ENCODE peak calls at places on chromosomes 3 and 15, in nine cellular contexts. One of them, this sample, is unnamed.

GRCh38 chr3:194340757-194341400 is 10.2 kb downstream of the CPN2 start:
- DNase-seq in RWPE2: peak; percentile 44
- DNase-seq in nephron progenitor cell: no peak
- DNase-seq in osteocyte: no peak
- DNase-seq in neural crest cell: no peak
- DNase-seq in tibial nerve: no peak
- DNase-seq in K562: no peak
- DNase-seq in GM10248: no peak
- DNase-seq in HFF-Myc: no peak
- DNase-seq in this sample: no peak

GRCh38 chr3:112671930-112672715 is 31.2 kb upstream of the CCDC80 start:
- DNase-seq in RWPE2: no peak
- DNase-seq in nephron progenitor cell: no peak
- DNase-seq in osteocyte: no peak
- DNase-seq in neural crest cell: no peak
- DNase-seq in tibial nerve: no peak
- DNase-seq in K562: no peak
- DNase-seq in GM10248: no peak
- DNase-seq in HFF-Myc: peak; percentile 69
- DNase-seq in this sample: peak; percentile 26

GRCh38 chr15:91268510-91268909 is 168.5 kb downstream of the SV2B start:
- DNase-seq in RWPE2: no peak
- DNase-seq in nephron progenitor cell: no peak
- DNase-seq in osteocyte: no peak
- DNase-seq in neural crest cell: no peak
- DNase-seq in tibial nerve: no peak
- DNase-seq in K562: peak; percentile 71
- DNase-seq in GM10248: no peak
- DNase-seq in HFF-Myc: no peak
- DNase-seq in this sample: peak; percentile 40

GRCh38 chr15:32843211-32843907 is 125.6 kb downstream of the GREM1 start:
- DNase-seq in RWPE2: no peak
- DNase-seq in nephron progenitor cell: no peak
- DNase-seq in osteocyte: no peak
- DNase-seq in neural crest cell: no peak
- DNase-seq in tibial nerve: no peak
- DNase-seq in K562: no peak
- DNase-seq in GM10248: no peak
- DNase-seq in HFF-Myc: no peak
- DNase-seq in this sample: no peak

GRCh38 chr3:188278717-188279324 is 124.9 kb downstream of the LPP start:
- DNase-seq in RWPE2: no peak
- DNase-seq in nephron progenitor cell: no peak
- DNase-seq in osteocyte: no peak
- DNase-seq in neural crest cell: no peak
- DNase-seq in tibial nerve: no peak
- DNase-seq in K562: no peak
- DNase-seq in GM10248: no peak
- DNase-seq in HFF-Myc: no peak
- DNase-seq in this sample: no peak

GRCh38 chr15:74384566-74385441 is 17.4 kb upstream of the CYP11A1 start:
- DNase-seq in RWPE2: peak; percentile 96
- DNase-seq in nephron progenitor cell: no peak
- DNase-seq in osteocyte: no peak
- DNase-seq in neural crest cell: no peak
- DNase-seq in tibial nerve: no peak
- DNase-seq in K562: no peak
- DNase-seq in GM10248: peak; percentile 85
- DNase-seq in HFF-Myc: no peak
- DNase-seq in this sample: peak; percentile 89

GRCh38 chr15:73388256-73388781 is 19.6 kb upstream of the HCN4 start:
- DNase-seq in RWPE2: peak; percentile 78
- DNase-seq in nephron progenitor cell: no peak
- DNase-seq in osteocyte: no peak
- DNase-seq in neural crest cell: no peak
- DNase-seq in tibial nerve: no peak
- DNase-seq in K562: no peak
- DNase-seq in GM10248: no peak
- DNase-seq in HFF-Myc: peak; percentile 14
- DNase-seq in this sample: no peak

GRCh38 chr3:25412269-25412668 is 15.8 kb upstream of the RARB start:
- DNase-seq in RWPE2: no peak
- DNase-seq in nephron progenitor cell: no peak
- DNase-seq in osteocyte: no peak
- DNase-seq in neural crest cell: no peak
- DNase-seq in tibial nerve: no peak
- DNase-seq in K562: no peak
- DNase-seq in GM10248: no peak
- DNase-seq in HFF-Myc: no peak
- DNase-seq in this sample: no peak

GRCh38 chr3:13338231-13338630 is 81.9 kb downstream of the NUP210 start:
- DNase-seq in RWPE2: no peak
- DNase-seq in nephron progenitor cell: no peak
- DNase-seq in osteocyte: no peak
- DNase-seq in neural crest cell: no peak
- DNase-seq in tibial nerve: no peak
- DNase-seq in K562: no peak
- DNase-seq in GM10248: no peak
- DNase-seq in HFF-Myc: no peak
- DNase-seq in this sample: no peak

GRCh38 chr3:169780738-169781137 is 7.5 kb downstream of the MYNN start:
- DNase-seq in RWPE2: no peak
- DNase-seq in nephron progenitor cell: no peak
- DNase-seq in osteocyte: no peak
- DNase-seq in neural crest cell: no peak
- DNase-seq in tibial nerve: no peak
- DNase-seq in K562: no peak
- DNase-seq in GM10248: no peak
- DNase-seq in HFF-Myc: no peak
- DNase-seq in this sample: peak; percentile 25

GRCh38 chr3:55488398-55489055 is 1.4 kb upstream of the WNT5A start:
- DNase-seq in RWPE2: peak; percentile 75
- DNase-seq in nephron progenitor cell: peak; percentile 77
- DNase-seq in osteocyte: no peak
- DNase-seq in neural crest cell: peak; percentile 58
- DNase-seq in tibial nerve: no peak
- DNase-seq in K562: peak; percentile 15
- DNase-seq in GM10248: peak; percentile 76
- DNase-seq in HFF-Myc: no peak
- DNase-seq in this sample: peak; percentile 44

GRCh38 chr3:21705769-21706168 is 45.2 kb downstream of the ZNF385D start:
- DNase-seq in RWPE2: no peak
- DNase-seq in nephron progenitor cell: no peak
- DNase-seq in osteocyte: no peak
- DNase-seq in neural crest cell: no peak
- DNase-seq in tibial nerve: no peak
- DNase-seq in K562: no peak
- DNase-seq in GM10248: no peak
- DNase-seq in HFF-Myc: peak; percentile 20
- DNase-seq in this sample: no peak

GRCh38 chr3:126116526-126116925 is 32.6 kb upstream of the SLC41A3 start:
- DNase-seq in RWPE2: no peak
- DNase-seq in nephron progenitor cell: no peak
- DNase-seq in osteocyte: peak; percentile 75
- DNase-seq in neural crest cell: no peak
- DNase-seq in tibial nerve: no peak
- DNase-seq in K562: no peak
- DNase-seq in GM10248: no peak
- DNase-seq in HFF-Myc: no peak
- DNase-seq in this sample: no peak

GRCh38 chr3:194688946-194689345 is 3.3 kb downstream of the FAM43A start:
- DNase-seq in RWPE2: no peak
- DNase-seq in nephron progenitor cell: no peak
- DNase-seq in osteocyte: no peak
- DNase-seq in neural crest cell: no peak
- DNase-seq in tibial nerve: no peak
- DNase-seq in K562: no peak
- DNase-seq in GM10248: no peak
- DNase-seq in HFF-Myc: no peak
- DNase-seq in this sample: no peak

GRCh38 chr3:16884748-16885587 is at the start of gene PLCL2:
- DNase-seq in RWPE2: no peak
- DNase-seq in nephron progenitor cell: peak; percentile 64
- DNase-seq in osteocyte: no peak
- DNase-seq in neural crest cell: peak; percentile 33
- DNase-seq in tibial nerve: peak; percentile 16
- DNase-seq in K562: peak; percentile 57
- DNase-seq in GM10248: peak; percentile 73
- DNase-seq in HFF-Myc: no peak
- DNase-seq in this sample: peak; percentile 69

GRCh38 chr3:129441215-129441614 is 1.2 kb downstream of the IFT122 start:
- DNase-seq in RWPE2: no peak
- DNase-seq in nephron progenitor cell: no peak
- DNase-seq in osteocyte: no peak
- DNase-seq in neural crest cell: no peak
- DNase-seq in tibial nerve: no peak
- DNase-seq in K562: no peak
- DNase-seq in GM10248: no peak
- DNase-seq in HFF-Myc: no peak
- DNase-seq in this sample: no peak

GRCh38 chr3:161274691-161275298 is 53.7 kb downstream of the NMD3 start:
- DNase-seq in RWPE2: no peak
- DNase-seq in nephron progenitor cell: peak; percentile 33
- DNase-seq in osteocyte: no peak
- DNase-seq in neural crest cell: peak; percentile 20
- DNase-seq in tibial nerve: no peak
- DNase-seq in K562: peak; percentile 45
- DNase-seq in GM10248: peak; percentile 32
- DNase-seq in HFF-Myc: peak; percentile 56
- DNase-seq in this sample: peak; percentile 63

GRCh38 chr3:27556854-27557253 is 72.7 kb upstream of the SLC4A7 start:
- DNase-seq in RWPE2: no peak
- DNase-seq in nephron progenitor cell: no peak
- DNase-seq in osteocyte: no peak
- DNase-seq in neural crest cell: no peak
- DNase-seq in tibial nerve: no peak
- DNase-seq in K562: no peak
- DNase-seq in GM10248: no peak
- DNase-seq in HFF-Myc: no peak
- DNase-seq in this sample: no peak

GRCh38 chr15:75648156-75649000 is 666 bp downstream of the SNX33 start:
- DNase-seq in RWPE2: no peak
- DNase-seq in nephron progenitor cell: peak; percentile 65
- DNase-seq in osteocyte: no peak
- DNase-seq in neural crest cell: no peak
- DNase-seq in tibial nerve: no peak
- DNase-seq in K562: peak; percentile 65
- DNase-seq in GM10248: no peak
- DNase-seq in HFF-Myc: no peak
- DNase-seq in this sample: peak; percentile 29

GRCh38 chr3:133956982-133957381 is 61.3 kb upstream of the RAB6B start:
- DNase-seq in RWPE2: no peak
- DNase-seq in nephron progenitor cell: no peak
- DNase-seq in osteocyte: no peak
- DNase-seq in neural crest cell: no peak
- DNase-seq in tibial nerve: no peak
- DNase-seq in K562: no peak
- DNase-seq in GM10248: no peak
- DNase-seq in HFF-Myc: no peak
- DNase-seq in this sample: no peak

GRCh38 chr15:31091531-31091930 is 10.0 kb downstream of the TRPM1 start:
- DNase-seq in RWPE2: no peak
- DNase-seq in nephron progenitor cell: no peak
- DNase-seq in osteocyte: no peak
- DNase-seq in neural crest cell: no peak
- DNase-seq in tibial nerve: no peak
- DNase-seq in K562: no peak
- DNase-seq in GM10248: no peak
- DNase-seq in HFF-Myc: peak; percentile 40
- DNase-seq in this sample: no peak

GRCh38 chr3:125556314-125556713 is 36.3 kb upstream of the SNX4 start:
- DNase-seq in RWPE2: no peak
- DNase-seq in nephron progenitor cell: no peak
- DNase-seq in osteocyte: no peak
- DNase-seq in neural crest cell: no peak
- DNase-seq in tibial nerve: no peak
- DNase-seq in K562: no peak
- DNase-seq in GM10248: no peak
- DNase-seq in HFF-Myc: no peak
- DNase-seq in this sample: no peak

DNA sequence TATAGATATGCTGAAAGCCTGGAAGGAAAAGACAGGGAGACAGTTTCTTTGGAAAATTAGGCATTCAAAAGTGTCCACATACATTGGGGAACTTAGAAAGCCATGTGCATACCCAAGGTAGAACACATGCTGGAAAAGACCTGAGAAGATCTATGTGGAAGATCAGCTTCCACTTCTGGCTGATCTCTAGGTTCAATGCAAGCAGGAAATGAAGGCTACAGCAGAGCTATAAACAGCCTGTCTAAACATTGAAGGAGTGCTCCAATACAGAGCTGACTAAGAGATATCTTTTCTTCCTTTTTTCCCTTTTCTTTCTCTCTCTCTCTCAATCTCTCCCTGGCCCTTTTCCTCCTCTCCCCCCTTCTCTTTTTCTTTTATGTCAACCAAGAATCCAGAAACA is 73.6 kb upstream of the TCF12 start:
- DNase-seq in RWPE2: no peak
- DNase-seq in nephron progenitor cell: no peak
- DNase-seq in osteocyte: no peak
- DNase-seq in neural crest cell: no peak
- DNase-seq in tibial nerve: no peak
- DNase-seq in K562: no peak
- DNase-seq in GM10248: no peak
- DNase-seq in HFF-Myc: no peak
- DNase-seq in this sample: no peak
- TF ChIP-seq CTCF in RWPE2: no peak
- TF ChIP-seq CTCF in nephron progenitor cell: no peak
- TF ChIP-seq CTCF in osteocyte: no peak
- TF ChIP-seq CTCF in neural crest cell: no peak
- TF ChIP-seq CTCF in tibial nerve: no peak
- TF ChIP-seq CTCF in K562: no peak
- TF ChIP-seq CTCF in GM10248: no peak
- TF ChIP-seq CTCF in HFF-Myc: no peak
- TF ChIP-seq CTCF in this sample: no peak

GRCh38 chr15:66653852-66654251 is 48.2 kb upstream of the SMAD6 start:
- DNase-seq in RWPE2: no peak
- DNase-seq in nephron progenitor cell: no peak
- DNase-seq in osteocyte: no peak
- DNase-seq in neural crest cell: no peak
- DNase-seq in tibial nerve: no peak
- DNase-seq in K562: no peak
- DNase-seq in GM10248: no peak
- DNase-seq in HFF-Myc: no peak
- DNase-seq in this sample: no peak
- TF ChIP-seq CTCF in RWPE2: no peak
- TF ChIP-seq CTCF in nephron progenitor cell: no peak
- TF ChIP-seq CTCF in osteocyte: no peak
- TF ChIP-seq CTCF in neural crest cell: no peak
- TF ChIP-seq CTCF in tibial nerve: no peak
- TF ChIP-seq CTCF in K562: no peak
- TF ChIP-seq CTCF in GM10248: no peak
- TF ChIP-seq CTCF in HFF-Myc: no peak
- TF ChIP-seq CTCF in this sample: no peak

GRCh38 chr3:85801955-85802354 is 843.2 kb downstream of the CADM2 start:
- DNase-seq in RWPE2: no peak
- DNase-seq in nephron progenitor cell: peak; percentile 4
- DNase-seq in osteocyte: no peak
- DNase-seq in neural crest cell: no peak
- DNase-seq in tibial nerve: no peak
- DNase-seq in K562: no peak
- DNase-seq in GM10248: no peak
- DNase-seq in HFF-Myc: no peak
- DNase-seq in this sample: no peak
- TF ChIP-seq CTCF in RWPE2: peak; percentile 78
- TF ChIP-seq CTCF in nephron progenitor cell: peak; percentile 39
- TF ChIP-seq CTCF in osteocyte: peak; percentile 34
- TF ChIP-seq CTCF in neural crest cell: peak; percentile 62
- TF ChIP-seq CTCF in tibial nerve: no peak
- TF ChIP-seq CTCF in K562: no peak
- TF ChIP-seq CTCF in GM10248: no peak
- TF ChIP-seq CTCF in HFF-Myc: no peak
- TF ChIP-seq CTCF in this sample: no peak

GRCh38 chr3:197555281-197556261 is at the start of gene BDH1:
- DNase-seq in RWPE2: no peak
- DNase-seq in nephron progenitor cell: peak; percentile 66
- DNase-seq in osteocyte: no peak
- DNase-seq in neural crest cell: peak; percentile 36
- DNase-seq in tibial nerve: peak; percentile 21
- DNase-seq in K562: no peak
- DNase-seq in GM10248: peak; percentile 77
- DNase-seq in HFF-Myc: peak; percentile 2
- DNase-seq in this sample: peak; percentile 85
- TF ChIP-seq CTCF in RWPE2: no peak
- TF ChIP-seq CTCF in nephron progenitor cell: no peak
- TF ChIP-seq CTCF in osteocyte: peak; percentile 12
- TF ChIP-seq CTCF in neural crest cell: peak; percentile 27
- TF ChIP-seq CTCF in tibial nerve: peak; percentile 5
- TF ChIP-seq CTCF in K562: no peak
- TF ChIP-seq CTCF in GM10248: no peak
- TF ChIP-seq CTCF in HFF-Myc: no peak
- TF ChIP-seq CTCF in this sample: no peak

This sample was measured in activated CD8-positive, alpha-beta T cell treated with anti-CD3 and anti-CD28 coated beads for 36 hours.